ENCODE peak calls at places on chromosomes 11 and 22, in five cellular contexts. X, H, Z, O and F are unnamed samples.

GRCh38 chr22:37561209-37562048 is 1.1 kb downstream of the CDC42EP1 start:
- DNase-seq in X (peak), H (peak), Z (peak), O (peak), F (peak)

GRCh38 chr11:102256251-102256650 is 61.0 kb upstream of the BIRC3 start:
- DNase-seq in X (no peak), H (peak), Z (peak), O (no peak), F (no peak)

GRCh38 chr11:43547411-43547718 is 133.2 kb upstream of the HSD17B12 start:
- DNase-seq in X (no peak), H (no peak), Z (no peak), O (no peak), F (no peak)

GRCh38 chr11:76339217-76339616 is 41.7 kb downstream of the THAP12 start:
- DNase-seq in X (no peak), H (peak), Z (no peak), O (no peak), F (no peak)

GRCh38 chr11:120344302-120345004 is 8.2 kb downstream of the ARHGEF12 start:
- DNase-seq in X (no peak), H (peak), Z (peak), O (peak), F (peak)

GRCh38 chr11:1879941-1880720 is 11.6 kb downstream of the PRR33 start:
- DNase-seq in X (no peak), H (no peak), Z (no peak), O (no peak), F (no peak)

GRCh38 chr11:43930868-43931716 is 11.3 kb upstream of the C11orf96 start:
- DNase-seq in X (no peak), H (no peak), Z (no peak), O (no peak), F (no peak)

GRCh38 chr22:35220221-35220620 is 37.1 kb upstream of the HMGXB4 start:
- DNase-seq in X (no peak), H (no peak), Z (no peak), O (no peak), F (no peak)

GRCh38 chr11:35215945-35216344 is 77.0 kb downstream of the CD44 start:
- DNase-seq in X (no peak), H (no peak), Z (no peak), O (no peak), F (no peak)

GRCh38 chr11:96097844-96098421 is 174.0 kb upstream of the MTMR2 start:
- DNase-seq in X (no peak), H (no peak), Z (peak), O (no peak), F (no peak)

GRCh38 chr22:20056696-20057386 is 23.2 kb upstream of the DGCR8 start:
- DNase-seq in X (no peak), H (no peak), Z (no peak), O (no peak), F (no peak)

GRCh38 chr11:119474682-119475596 is 52.0 kb upstream of the THY1 start:
- DNase-seq in X (peak), H (peak), Z (peak), O (peak), F (peak)

GRCh38 chr22:36331912-36332622 is 55.7 kb downstream of the MYH9 start:
- DNase-seq in X (peak), H (no peak), Z (no peak), O (peak), F (no peak)

GRCh38 chr11:16986434-16987204 is 27.6 kb downstream of the PLEKHA7 start:
- DNase-seq in X (no peak), H (no peak), Z (peak), O (peak), F (no peak)

GRCh38 chr22:37330200-37331033 is 48.1 kb downstream of the CYTH4 start:
- DNase-seq in X (peak), H (peak), Z (peak), O (peak), F (peak)

GRCh38 chr11:101944896-101945295 is 28.6 kb upstream of the ANGPTL5 start:
- DNase-seq in X (no peak), H (no peak), Z (no peak), O (no peak), F (no peak)

GRCh38 chr22:32649515-32650200 is 151.8 kb upstream of the TIMP3 start:
- DNase-seq in X (no peak), H (peak), Z (no peak), O (no peak), F (peak)

GRCh38 chr11:44622190-44622650 is 56.8 kb downstream of the CD82 start:
- DNase-seq in X (no peak), H (no peak), Z (no peak), O (no peak), F (no peak)

GRCh38 chr11:65366340-65366773 is 11.8 kb downstream of the TIGD3 start:
- DNase-seq in X (peak), H (peak), Z (peak), O (peak), F (peak)

GRCh38 chr11:27427183-27427980 is 45.2 kb downstream of the LGR4 start:
- DNase-seq in X (no peak), H (no peak), Z (no peak), O (no peak), F (no peak)

GRCh38 chr11:35235944-35236666 is 97.1 kb downstream of the CD44 start:
- DNase-seq in X (no peak), H (no peak), Z (peak), O (no peak), F (no peak)

GRCh38 chr11:10326080-10326964 is 21.4 kb downstream of the ADM start:
- DNase-seq in X (no peak), H (peak), Z (no peak), O (no peak), F (no peak)

GRCh38 chr11:112285918-112286317 is 25.3 kb upstream of the PLET1 start:
- DNase-seq in X (no peak), H (peak), Z (no peak), O (no peak), F (no peak)

GRCh38 chr22:44700456-44700855 is 1.5 kb upstream of the PRR5 start:
- DNase-seq in X (no peak), H (peak), Z (no peak), O (no peak), F (no peak)

GRCh38 chr11:73320786-73321325 is 12.8 kb downstream of the ARHGEF17 start:
- DNase-seq in X (no peak), H (no peak), Z (no peak), O (no peak), F (no peak)

GRCh38 chr11:84384637-84385227 is 1098.6 kb upstream of the CCDC90B start:
- DNase-seq in X (peak), H (peak), Z (peak), O (peak), F (peak)

GRCh38 chr11:65491163-65491465 is 7.7 kb upstream of the MALAT1 start:
- DNase-seq in X (no peak), H (peak), Z (no peak), O (no peak), F (no peak)